ENCODE peak calls at places on chromosomes 6 and 20, in ten cellular contexts. One of them, this sample, is unnamed.

GRCh38 chr20:37723668-37724067 is 29.8 kb downstream of the CTNNBL1 start:
- DNase-seq in OCI-LY7: no peak
- DNase-seq in AG04449: no peak
- DNase-seq in AG09309: no peak
- DNase-seq in foreskin fibroblast: no peak
- DNase-seq in GM12865: no peak
- DNase-seq in mesothelial cell of epicardium: no peak
- DNase-seq in GM20000: no peak
- DNase-seq in adrenal gland: no peak
- DNase-seq in vagina: no peak
- DNase-seq in this sample: no peak

GRCh38 chr6:87742106-87742505 is 40.1 kb upstream of the AKIRIN2 start:
- DNase-seq in GM20000: peak
- DNase-seq in AG09309: no peak
- DNase-seq in vagina: no peak
- DNase-seq in GM12865: peak
- DNase-seq in OCI-LY7: peak
- DNase-seq in AG04449: no peak
- DNase-seq in mesothelial cell of epicardium: no peak
- DNase-seq in foreskin fibroblast: no peak
- DNase-seq in adrenal gland: no peak
- DNase-seq in this sample: peak

GRCh38 chr6:40719671-40720374 is 132.7 kb upstream of the LRFN2 start:
- DNase-seq in GM20000: peak
- DNase-seq in AG04449: peak
- DNase-seq in AG09309: peak
- DNase-seq in adrenal gland: no peak
- DNase-seq in OCI-LY7: peak
- DNase-seq in vagina: no peak
- DNase-seq in GM12865: peak
- DNase-seq in foreskin fibroblast: peak
- DNase-seq in mesothelial cell of epicardium: no peak
- DNase-seq in this sample: peak

GRCh38 chr6:157249756-157250155 is 73.6 kb downstream of the TMEM242 start:
- DNase-seq in GM12865: no peak
- DNase-seq in foreskin fibroblast: no peak
- DNase-seq in OCI-LY7: no peak
- DNase-seq in vagina: no peak
- DNase-seq in mesothelial cell of epicardium: no peak
- DNase-seq in GM20000: no peak
- DNase-seq in AG04449: no peak
- DNase-seq in adrenal gland: no peak
- DNase-seq in AG09309: no peak
- DNase-seq in this sample: no peak

GRCh38 chr6:109513571-109514071 is 30.6 kb upstream of the ZBTB24 start:
- DNase-seq in foreskin fibroblast: peak
- DNase-seq in OCI-LY7: no peak
- DNase-seq in adrenal gland: no peak
- DNase-seq in vagina: no peak
- DNase-seq in AG04449: peak
- DNase-seq in GM12865: no peak
- DNase-seq in mesothelial cell of epicardium: no peak
- DNase-seq in GM20000: no peak
- DNase-seq in AG09309: peak
- DNase-seq in this sample: no peak

GRCh38 chr20:40494238-40494637 is 194.8 kb downstream of the MAFB start:
- DNase-seq in AG04449: no peak
- DNase-seq in AG09309: no peak
- DNase-seq in GM20000: no peak
- DNase-seq in foreskin fibroblast: no peak
- DNase-seq in OCI-LY7: no peak
- DNase-seq in mesothelial cell of epicardium: no peak
- DNase-seq in vagina: no peak
- DNase-seq in GM12865: no peak
- DNase-seq in adrenal gland: peak
- DNase-seq in this sample: no peak

GRCh38 chr6:107845777-107846176 is 21.7 kb upstream of the SCML4 start:
- DNase-seq in adrenal gland: no peak
- DNase-seq in mesothelial cell of epicardium: no peak
- DNase-seq in OCI-LY7: no peak
- DNase-seq in GM20000: no peak
- DNase-seq in GM12865: no peak
- DNase-seq in vagina: no peak
- DNase-seq in AG04449: no peak
- DNase-seq in AG09309: no peak
- DNase-seq in foreskin fibroblast: no peak
- DNase-seq in this sample: no peak

GRCh38 chr6:5287205-5287965 is 26.1 kb downstream of the FARS2 start:
- DNase-seq in foreskin fibroblast: peak
- DNase-seq in AG09309: peak
- DNase-seq in vagina: no peak
- DNase-seq in AG04449: peak
- DNase-seq in adrenal gland: no peak
- DNase-seq in mesothelial cell of epicardium: no peak
- DNase-seq in GM20000: no peak
- DNase-seq in OCI-LY7: no peak
- DNase-seq in GM12865: peak
- DNase-seq in this sample: no peak

GRCh38 chr6:149698175-149698574 is 19.7 kb downstream of the LATS1 start:
- DNase-seq in AG04449: no peak
- DNase-seq in OCI-LY7: no peak
- DNase-seq in mesothelial cell of epicardium: no peak
- DNase-seq in vagina: no peak
- DNase-seq in GM20000: no peak
- DNase-seq in foreskin fibroblast: no peak
- DNase-seq in adrenal gland: no peak
- DNase-seq in GM12865: no peak
- DNase-seq in AG09309: no peak
- DNase-seq in this sample: no peak

GRCh38 chr20:62602550-62602949 is 39.8 kb upstream of the SLCO4A1 start:
- DNase-seq in adrenal gland: no peak
- DNase-seq in foreskin fibroblast: no peak
- DNase-seq in mesothelial cell of epicardium: no peak
- DNase-seq in GM12865: no peak
- DNase-seq in GM20000: no peak
- DNase-seq in AG04449: no peak
- DNase-seq in vagina: no peak
- DNase-seq in OCI-LY7: no peak
- DNase-seq in AG09309: no peak
- DNase-seq in this sample: peak

GRCh38 chr20:1537731-1538058 is 19.8 kb downstream of the SIRPD start:
- DNase-seq in GM12865: peak
- DNase-seq in OCI-LY7: peak
- DNase-seq in AG09309: no peak
- DNase-seq in mesothelial cell of epicardium: no peak
- DNase-seq in AG04449: no peak
- DNase-seq in adrenal gland: peak
- DNase-seq in vagina: no peak
- DNase-seq in foreskin fibroblast: no peak
- DNase-seq in GM20000: peak
- DNase-seq in this sample: no peak

GRCh38 chr20:59291740-59292139 is 8.7 kb upstream of the EDN3 start:
- DNase-seq in vagina: no peak
- DNase-seq in GM12865: no peak
- DNase-seq in GM20000: no peak
- DNase-seq in AG09309: no peak
- DNase-seq in foreskin fibroblast: no peak
- DNase-seq in mesothelial cell of epicardium: no peak
- DNase-seq in AG04449: no peak
- DNase-seq in adrenal gland: no peak
- DNase-seq in OCI-LY7: no peak
- DNase-seq in this sample: no peak

GRCh38 chr20:32524871-32525501 is 60.1 kb downstream of the NOL4L start:
- DNase-seq in GM12865: no peak
- DNase-seq in AG09309: no peak
- DNase-seq in foreskin fibroblast: no peak
- DNase-seq in mesothelial cell of epicardium: no peak
- DNase-seq in AG04449: no peak
- DNase-seq in adrenal gland: peak
- DNase-seq in vagina: no peak
- DNase-seq in OCI-LY7: no peak
- DNase-seq in GM20000: no peak
- DNase-seq in this sample: no peak

GRCh38 chr6:142956726-142957125 is 11.8 kb upstream of the HIVEP2 start:
- DNase-seq in mesothelial cell of epicardium: no peak
- DNase-seq in GM12865: no peak
- DNase-seq in foreskin fibroblast: no peak
- DNase-seq in AG09309: no peak
- DNase-seq in adrenal gland: no peak
- DNase-seq in AG04449: no peak
- DNase-seq in OCI-LY7: no peak
- DNase-seq in GM20000: no peak
- DNase-seq in vagina: no peak
- DNase-seq in this sample: no peak

GRCh38 chr20:50029697-50030428 is 47.1 kb downstream of the SNAI1 start:
- DNase-seq in foreskin fibroblast: peak
- DNase-seq in mesothelial cell of epicardium: no peak
- DNase-seq in vagina: no peak
- DNase-seq in GM12865: no peak
- DNase-seq in OCI-LY7: no peak
- DNase-seq in AG04449: peak
- DNase-seq in AG09309: peak
- DNase-seq in adrenal gland: peak
- DNase-seq in GM20000: no peak
- DNase-seq in this sample: no peak

GRCh38 chr6:41028618-41029486 is 10.2 kb downstream of the UNC5CL start:
- DNase-seq in GM12865: no peak
- DNase-seq in GM20000: peak
- DNase-seq in OCI-LY7: no peak
- DNase-seq in mesothelial cell of epicardium: no peak
- DNase-seq in AG09309: no peak
- DNase-seq in foreskin fibroblast: no peak
- DNase-seq in adrenal gland: no peak
- DNase-seq in AG04449: no peak
- DNase-seq in vagina: no peak
- DNase-seq in this sample: no peak

GRCh38 chr20:3972161-3972560 is 43.2 kb downstream of the RNF24 start:
- DNase-seq in AG09309: no peak
- DNase-seq in mesothelial cell of epicardium: no peak
- DNase-seq in GM20000: no peak
- DNase-seq in AG04449: no peak
- DNase-seq in OCI-LY7: no peak
- DNase-seq in adrenal gland: no peak
- DNase-seq in vagina: no peak
- DNase-seq in foreskin fibroblast: no peak
- DNase-seq in GM12865: no peak
- DNase-seq in this sample: no peak

GRCh38 chr6:106385530-106385929 is 25.0 kb downstream of the CRYBG1 start:
- DNase-seq in OCI-LY7: no peak
- DNase-seq in mesothelial cell of epicardium: no peak
- DNase-seq in AG04449: no peak
- DNase-seq in GM20000: no peak
- DNase-seq in adrenal gland: no peak
- DNase-seq in vagina: no peak
- DNase-seq in GM12865: no peak
- DNase-seq in AG09309: no peak
- DNase-seq in foreskin fibroblast: no peak
- DNase-seq in this sample: no peak

GRCh38 chr20:19756756-19757486 is 1.1 kb upstream of the RIN2 start:
- DNase-seq in AG09309: no peak
- DNase-seq in mesothelial cell of epicardium: no peak
- DNase-seq in GM20000: peak
- DNase-seq in OCI-LY7: no peak
- DNase-seq in adrenal gland: no peak
- DNase-seq in AG04449: no peak
- DNase-seq in vagina: peak
- DNase-seq in foreskin fibroblast: no peak
- DNase-seq in GM12865: no peak
- DNase-seq in this sample: no peak

DNA sequence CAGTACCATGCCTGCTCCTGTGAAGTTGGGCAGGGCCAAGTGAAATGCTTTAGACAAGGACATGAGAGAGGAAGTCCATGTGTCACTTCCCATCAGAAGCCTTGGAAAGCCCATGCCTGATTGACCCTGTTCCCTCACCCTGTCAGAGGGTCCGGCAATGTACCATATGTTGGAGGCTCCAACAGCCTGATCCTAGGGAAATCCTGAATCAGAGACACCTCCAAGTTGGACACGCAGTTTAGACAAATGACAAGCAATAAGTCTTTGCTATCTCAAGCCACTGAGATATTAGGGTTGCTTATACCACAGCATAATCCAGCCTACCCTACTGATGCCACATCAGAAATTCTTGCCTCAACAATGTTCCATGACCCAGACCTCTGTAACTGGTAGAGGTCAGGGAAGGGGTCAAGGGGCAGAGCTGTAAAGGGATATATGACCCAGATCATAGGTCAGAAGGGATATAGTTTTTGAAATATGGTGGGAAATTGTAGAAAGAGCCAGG is 174.8 kb downstream of the HACE1 start:
- DNase-seq in AG04449: no peak
- DNase-seq in AG09309: no peak
- DNase-seq in mesothelial cell of epicardium: no peak
- DNase-seq in GM20000: no peak
- DNase-seq in vagina: no peak
- DNase-seq in OCI-LY7: no peak
- DNase-seq in adrenal gland: no peak
- DNase-seq in foreskin fibroblast: no peak
- DNase-seq in GM12865: no peak
- DNase-seq in this sample: no peak
- TF ChIP-seq CTCF in AG04449: no peak
- TF ChIP-seq CTCF in AG09309: no peak
- TF ChIP-seq CTCF in mesothelial cell of epicardium: no peak
- TF ChIP-seq CTCF in GM20000: no peak
- TF ChIP-seq CTCF in vagina: no peak
- TF ChIP-seq CTCF in OCI-LY7: no peak
- TF ChIP-seq CTCF in adrenal gland: no peak
- TF ChIP-seq CTCF in foreskin fibroblast: no peak
- TF ChIP-seq CTCF in GM12865: no peak
- TF ChIP-seq CTCF in this sample: no peak

GRCh38 chr6:116616757-116617093 is 446 bp downstream of the RSPH4A start:
- DNase-seq in GM12865: peak
- DNase-seq in foreskin fibroblast: no peak
- DNase-seq in OCI-LY7: no peak
- DNase-seq in mesothelial cell of epicardium: no peak
- DNase-seq in AG04449: no peak
- DNase-seq in AG09309: no peak
- DNase-seq in vagina: no peak
- DNase-seq in adrenal gland: peak
- DNase-seq in GM20000: peak
- DNase-seq in this sample: peak
- TF ChIP-seq CTCF in GM12865: no peak
- TF ChIP-seq CTCF in foreskin fibroblast: no peak
- TF ChIP-seq CTCF in OCI-LY7: no peak
- TF ChIP-seq CTCF in mesothelial cell of epicardium: no peak
- TF ChIP-seq CTCF in AG04449: no peak
- TF ChIP-seq CTCF in AG09309: no peak
- TF ChIP-seq CTCF in vagina: no peak
- TF ChIP-seq CTCF in adrenal gland: no peak
- TF ChIP-seq CTCF in GM20000: no peak
- TF ChIP-seq CTCF in this sample: no peak

GRCh38 chr6:116316772-116317467 is 37.2 kb upstream of the TSPYL1 start:
- DNase-seq in foreskin fibroblast: no peak
- DNase-seq in mesothelial cell of epicardium: no peak
- DNase-seq in AG09309: no peak
- DNase-seq in OCI-LY7: no peak
- DNase-seq in vagina: no peak
- DNase-seq in adrenal gland: no peak
- DNase-seq in GM20000: no peak
- DNase-seq in AG04449: no peak
- DNase-seq in GM12865: no peak
- DNase-seq in this sample: no peak
- TF ChIP-seq CTCF in foreskin fibroblast: no peak
- TF ChIP-seq CTCF in mesothelial cell of epicardium: no peak
- TF ChIP-seq CTCF in AG09309: no peak
- TF ChIP-seq CTCF in OCI-LY7: peak
- TF ChIP-seq CTCF in vagina: no peak
- TF ChIP-seq CTCF in adrenal gland: no peak
- TF ChIP-seq CTCF in GM20000: no peak
- TF ChIP-seq CTCF in AG04449: no peak
- TF ChIP-seq CTCF in GM12865: no peak
- TF ChIP-seq CTCF in this sample: no peak

GRCh38 chr6:35294308-35294945 is 3.2 kb upstream of the DEF6 start:
- DNase-seq in vagina: no peak
- DNase-seq in AG09309: no peak
- DNase-seq in foreskin fibroblast: peak
- DNase-seq in mesothelial cell of epicardium: peak
- DNase-seq in GM12865: peak
- DNase-seq in adrenal gland: peak
- DNase-seq in GM20000: peak
- DNase-seq in OCI-LY7: peak
- DNase-seq in AG04449: no peak
- DNase-seq in this sample: peak
- TF ChIP-seq CTCF in vagina: peak
- TF ChIP-seq CTCF in AG09309: peak
- TF ChIP-seq CTCF in foreskin fibroblast: peak
- TF ChIP-seq CTCF in mesothelial cell of epicardium: peak
- TF ChIP-seq CTCF in GM12865: peak
- TF ChIP-seq CTCF in adrenal gland: peak
- TF ChIP-seq CTCF in GM20000: peak
- TF ChIP-seq CTCF in OCI-LY7: peak
- TF ChIP-seq CTCF in AG04449: peak
- TF ChIP-seq CTCF in this sample: peak